ENCODE peak calls at places on chromosomes 7 and 10, in ten cellular contexts. G is AG04449, Z is endothelial cell, T is coronary artery, N is GM23338, K is GM12865, W is WERI-Rb-1, Y is cardiac fibroblast, L is lower lobe of right lung, M is tibial artery. F is an unnamed sample.

GRCh38 chr10:47047577-47048532 is 136.6 kb downstream of the PTPN20 start:
- DNase-seq in G (no peak), Z (peak), T (peak), N (peak), K (peak), W (peak), Y (peak), L (peak), M (peak), F (peak)

GRCh38 chr7:107014381-107015023 is 30.0 kb upstream of the PRKAR2B start:
- DNase-seq in G (no peak), Z (no peak), T (no peak), N (peak), K (no peak), W (no peak), Y (peak), L (no peak), M (no peak), F (no peak)

GRCh38 chr7:125636320-125636962 is 706.8 kb upstream of the POT1 start:
- DNase-seq in G (no peak), Z (no peak), T (no peak), N (no peak), K (no peak), W (no peak), Y (no peak), L (no peak), M (no peak), F (no peak)

GRCh38 chr10:287814-288213 is 152.6 kb downstream of the ZMYND11 start:
- DNase-seq in G (no peak), Z (peak), T (no peak), N (peak), K (no peak), W (no peak), Y (no peak), L (no peak), M (no peak), F (no peak)

GRCh38 chr7:27840314-27840713 is 100.4 kb downstream of the TAX1BP1 start:
- DNase-seq in G (no peak), Z (no peak), T (no peak), N (no peak), K (no peak), W (no peak), Y (no peak), L (no peak), M (no peak), F (no peak)

GRCh38 chr7:145692237-145692950 is 424.2 kb upstream of the CNTNAP2 start:
- DNase-seq in G (no peak), Z (no peak), T (no peak), N (no peak), K (no peak), W (no peak), Y (peak), L (no peak), M (no peak), F (no peak)

GRCh38 chr7:82542665-82543064 is 99.1 kb upstream of the CACNA2D1 start:
- DNase-seq in G (peak), Z (no peak), T (no peak), N (no peak), K (no peak), W (no peak), Y (peak), L (no peak), M (no peak), F (no peak)

GRCh38 chr10:103800789-103801540 is 54.4 kb downstream of the SH3PXD2A start:
- DNase-seq in G (no peak), Z (no peak), T (no peak), N (no peak), K (peak), W (no peak), Y (no peak), L (no peak), M (no peak), F (no peak)

GRCh38 chr7:86222806-86223205 is 420.9 kb upstream of the GRM3 start:
- DNase-seq in G (no peak), Z (no peak), T (no peak), N (no peak), K (no peak), W (no peak), Y (no peak), L (no peak), M (no peak), F (no peak)

GRCh38 chr10:75399461-75400162 is 2.0 kb downstream of the ZNF503 start:
- DNase-seq in G (peak), Z (peak), T (no peak), N (peak), K (peak), W (peak), Y (peak), L (peak), M (peak), F (peak)

GRCh38 chr10:22655312-22655973 is 58.9 kb downstream of the PIP4K2A start:
- DNase-seq in G (peak), Z (no peak), T (no peak), N (no peak), K (peak), W (no peak), Y (peak), L (no peak), M (no peak), F (peak)

GRCh38 chr7:55071411-55072188 is 52.8 kb downstream of the EGFR start:
- DNase-seq in G (no peak), Z (no peak), T (no peak), N (no peak), K (no peak), W (no peak), Y (peak), L (no peak), M (no peak), F (no peak)

GRCh38 chr10:1022413-1022812 is 3.2 kb downstream of the IDI2 start:
- DNase-seq in G (no peak), Z (no peak), T (no peak), N (peak), K (no peak), W (peak), Y (no peak), L (no peak), M (no peak), F (no peak)

GRCh38 chr10:73898730-73899400 is 12.1 kb upstream of the PLAU start:
- DNase-seq in G (no peak), Z (no peak), T (no peak), N (no peak), K (no peak), W (no peak), Y (no peak), L (no peak), M (no peak), F (no peak)

GRCh38 chr7:27151945-27152815 is at the start of gene HOXA3:
- DNase-seq in G (no peak), Z (no peak), T (peak), N (peak), K (no peak), W (peak), Y (no peak), L (peak), M (peak), F (no peak)

GRCh38 chr10:18501198-18501597 is 150.2 kb downstream of the NSUN6 start:
- DNase-seq in G (no peak), Z (no peak), T (no peak), N (no peak), K (peak), W (no peak), Y (no peak), L (no peak), M (no peak), F (no peak)

GRCh38 chr10:7409045-7409731 is 1.6 kb downstream of the SFMBT2 start:
- DNase-seq in G (no peak), Z (peak), T (no peak), N (peak), K (peak), W (no peak), Y (peak), L (peak), M (no peak), F (no peak)

GRCh38 chr7:121323515-121323914 is 5.3 kb upstream of the WNT16 start:
- DNase-seq in G (no peak), Z (no peak), T (no peak), N (no peak), K (no peak), W (no peak), Y (no peak), L (no peak), M (no peak), F (no peak)

GRCh38 chr7:101943889-101944605 is 126.6 kb downstream of the CUX1 start:
- DNase-seq in G (no peak), Z (no peak), T (no peak), N (no peak), K (no peak), W (no peak), Y (no peak), L (no peak), M (no peak), F (no peak)

GRCh38 chr10:17503795-17504194 is 49.4 kb upstream of the ST8SIA6 start:
- DNase-seq in G (no peak), Z (no peak), T (no peak), N (no peak), K (no peak), W (no peak), Y (no peak), L (no peak), M (no peak), F (no peak)

GRCh38 chr7:46215987-46216567 is 295.0 kb upstream of the IGFBP3 start:
- DNase-seq in G (no peak), Z (no peak), T (no peak), N (peak), K (no peak), W (no peak), Y (peak), L (peak), M (no peak), F (peak)

GRCh38 chr10:123564631-123565030 is 101.5 kb upstream of the GPR26 start:
- DNase-seq in G (no peak), Z (no peak), T (peak), N (no peak), K (no peak), W (no peak), Y (no peak), L (no peak), M (no peak), F (no peak)

GRCh38 chr7:42070068-42070467 is 166.9 kb downstream of the GLI3 start:
- DNase-seq in G (no peak), Z (no peak), T (no peak), N (no peak), K (no peak), W (no peak), Y (peak), L (no peak), M (no peak), F (no peak)

GRCh38 chr7:45679516-45679915 is 105.3 kb downstream of the ADCY1 start:
- DNase-seq in G (no peak), Z (no peak), T (peak), N (peak), K (no peak), W (no peak), Y (no peak), L (no peak), M (peak), F (no peak)

GRCh38 chr10:53508197-53508596 is 735.6 kb upstream of the MBL2 start:
- DNase-seq in G (no peak), Z (no peak), T (no peak), N (peak), K (no peak), W (no peak), Y (no peak), L (no peak), M (no peak), F (no peak)

GRCh38 chr7:86911703-86912102 is 147.8 kb downstream of the ELAPOR2 start:
- DNase-seq in G (no peak), Z (no peak), T (no peak), N (peak), K (peak), W (peak), Y (no peak), L (no peak), M (no peak), F (no peak)

GRCh38 chr10:59633063-59633462 is 76.6 kb downstream of the SLC16A9 start:
- DNase-seq in G (no peak), Z (no peak), T (no peak), N (peak), K (no peak), W (no peak), Y (no peak), L (no peak), M (no peak), F (peak)

GRCh38 chr7:131735151-131735550 is 178.7 kb upstream of the PODXL start:
- DNase-seq in G (no peak), Z (no peak), T (no peak), N (no peak), K (no peak), W (no peak), Y (peak), L (no peak), M (no peak), F (no peak)

GRCh38 chr7:24917510-24918239 is 62.3 kb downstream of the OSBPL3 start:
- DNase-seq in G (peak), Z (no peak), T (no peak), N (no peak), K (peak), W (no peak), Y (peak), L (no peak), M (no peak), F (no peak)

GRCh38 chr7:20329389-20330175 is 1.1 kb upstream of the ITGB8 start:
- DNase-seq in G (no peak), Z (peak), T (no peak), N (peak), K (peak), W (peak), Y (peak), L (peak), M (peak), F (peak)

GRCh38 chr7:103718482-103719415 is 270.7 kb downstream of the RELN start:
- DNase-seq in G (no peak), Z (no peak), T (no peak), N (no peak), K (no peak), W (no peak), Y (no peak), L (no peak), M (no peak), F (no peak)

GRCh38 chr7:149199234-149199990 is 4.1 kb downstream of the ZNF282 start:
- DNase-seq in G (no peak), Z (no peak), T (no peak), N (no peak), K (no peak), W (no peak), Y (no peak), L (no peak), M (peak), F (no peak)

DNA sequence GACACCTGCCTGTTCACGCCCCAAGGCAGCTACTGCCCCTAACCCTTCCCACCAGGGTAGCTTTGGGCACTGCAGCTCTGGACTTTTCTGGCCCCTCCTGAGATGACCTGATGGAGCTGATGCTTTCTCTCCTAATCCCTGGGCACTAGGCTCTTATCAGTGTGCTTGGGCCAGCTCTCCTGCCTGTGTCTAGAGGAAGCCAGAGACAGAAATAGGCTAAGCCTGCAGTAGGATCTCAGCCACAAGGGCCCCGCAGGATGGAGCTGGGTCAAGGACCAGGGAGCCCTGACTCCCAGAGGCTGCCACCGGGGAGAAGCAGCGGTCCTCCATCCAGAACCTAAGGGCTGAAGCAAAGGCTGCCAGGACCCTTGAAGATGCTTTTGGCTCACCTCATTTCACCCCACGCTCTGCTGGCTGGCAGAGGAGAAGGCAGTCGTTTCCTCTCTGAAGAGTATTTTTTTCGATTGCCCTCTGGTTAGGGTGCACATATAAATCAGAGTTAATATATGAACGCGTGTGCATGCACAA is 580.8 kb downstream of the GALNT17 start:
- DNase-seq in G (no peak), Z (no peak), T (no peak), N (no peak), K (no peak), W (no peak), Y (no peak), L (no peak), M (no peak), F (no peak)
- TF ChIP-seq CTCF in G (no peak), Z (no peak), T (no peak), N (no peak), K (no peak), W (no peak), Y (no peak), L (no peak), M (no peak), F (no peak)

GRCh38 chr7:151704969-151705743 is 171.8 kb downstream of the PRKAG2 start:
- DNase-seq in G (no peak), Z (no peak), T (no peak), N (peak), K (no peak), W (peak), Y (no peak), L (peak), M (no peak), F (no peak)

GRCh38 chr7:151706568-151707469 is 170.1 kb downstream of the PRKAG2 start:
- DNase-seq in G (no peak), Z (no peak), T (no peak), N (no peak), K (no peak), W (no peak), Y (peak), L (peak), M (no peak), F (no peak)

GRCh38 chr7:151704284-151704968 is 172.5 kb downstream of the PRKAG2 start:
- DNase-seq in G (no peak), Z (no peak), T (no peak), N (no peak), K (no peak), W (no peak), Y (no peak), L (peak), M (no peak), F (no peak)

GRCh38 chr7:151707757-151708156 is 169.2 kb downstream of the PRKAG2 start:
- DNase-seq in G (no peak), Z (no peak), T (no peak), N (no peak), K (no peak), W (no peak), Y (no peak), L (no peak), M (no peak), F (no peak)

DNA sequence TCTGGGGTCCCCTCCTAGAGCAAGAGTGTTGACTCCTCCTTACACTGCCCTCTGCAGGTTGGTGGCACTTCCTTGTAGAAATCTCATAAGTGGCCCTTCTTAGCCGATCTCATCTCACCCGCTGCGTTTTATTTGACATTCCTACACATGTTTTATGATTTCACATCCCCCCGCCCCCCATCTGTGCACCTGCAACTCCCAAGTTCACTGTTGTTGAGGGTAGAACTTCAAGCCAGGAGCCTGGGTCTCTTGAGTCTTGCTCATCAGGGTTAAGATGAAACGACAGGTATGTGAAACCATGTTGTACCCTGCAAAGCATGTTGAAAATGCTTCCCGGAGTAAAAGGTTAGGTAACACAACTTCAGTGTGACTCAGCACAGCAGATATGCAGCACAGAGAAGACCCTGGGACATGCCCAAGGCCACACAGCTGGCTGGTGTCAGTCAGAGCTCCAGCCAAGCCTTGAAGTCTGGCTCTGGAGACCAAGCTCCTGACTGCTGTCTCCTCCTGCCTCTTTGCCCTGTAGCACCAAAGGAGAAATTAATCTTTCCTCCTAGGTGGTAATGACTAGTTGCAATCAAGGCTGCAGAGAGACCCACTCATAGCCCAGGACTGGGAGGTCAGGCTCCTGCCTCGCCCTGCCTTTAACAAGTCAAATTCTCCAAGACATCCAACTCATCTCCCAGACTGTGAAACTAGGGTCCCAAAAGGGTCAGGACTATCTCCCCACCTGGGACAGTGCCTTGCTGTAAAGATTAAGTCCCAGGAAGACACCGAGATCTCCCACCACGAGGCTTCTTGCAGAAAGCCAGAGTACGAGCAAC is 171.0 kb downstream of the PRKAG2 start:
- DNase-seq in G (no peak), Z (peak), T (no peak), N (peak), K (peak), W (peak), Y (peak), L (peak), M (no peak), F (peak)
- TF ChIP-seq CTCF in G (peak), Z (peak), T (peak), N (peak), K (peak), W (peak), Y (peak), L (peak), M (peak), F (peak)

GRCh38 chr7:1924185-1924817 is 254.2 kb downstream of the ELFN1 start:
- DNase-seq in G (peak), Z (no peak), T (no peak), N (no peak), K (no peak), W (no peak), Y (peak), L (no peak), M (no peak), F (no peak)

GRCh38 chr7:1922071-1922869 is 252.2 kb downstream of the ELFN1 start:
- DNase-seq in G (no peak), Z (no peak), T (no peak), N (no peak), K (no peak), W (no peak), Y (no peak), L (peak), M (no peak), F (no peak)

GRCh38 chr7:1923409-1924053 is 253.5 kb downstream of the ELFN1 start:
- DNase-seq in G (no peak), Z (no peak), T (no peak), N (no peak), K (no peak), W (no peak), Y (no peak), L (peak), M (no peak), F (no peak)

GRCh38 chr7:1920886-1921285 is 250.8 kb downstream of the ELFN1 start:
- DNase-seq in G (no peak), Z (no peak), T (no peak), N (no peak), K (no peak), W (no peak), Y (no peak), L (peak), M (no peak), F (no peak)

DNA sequence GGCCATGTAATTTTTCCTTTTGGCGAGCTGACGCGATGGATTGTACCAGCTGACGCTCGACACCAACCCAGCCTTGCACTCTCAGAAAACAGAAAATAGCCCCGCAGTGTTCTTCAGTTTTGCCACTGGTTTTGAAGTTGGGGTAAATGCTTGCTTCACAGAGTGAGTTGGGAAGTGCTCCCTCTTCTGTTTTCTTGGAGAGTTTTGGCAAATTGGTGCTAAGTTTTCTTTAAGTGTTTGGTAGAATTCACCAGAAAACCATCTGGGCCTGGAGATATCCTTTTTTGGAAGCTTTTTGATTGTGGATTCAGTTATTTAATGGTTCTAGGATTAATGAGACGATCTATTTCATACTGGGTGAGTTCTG is 252.8 kb downstream of the ELFN1 start:
- DNase-seq in G (no peak), Z (no peak), T (no peak), N (no peak), K (no peak), W (no peak), Y (no peak), L (no peak), M (no peak), F (no peak)
- TF ChIP-seq CTCF in G (no peak), Z (no peak), T (no peak), N (peak), K (no peak), W (no peak), Y (peak), L (no peak), M (no peak), F (no peak)

DNA sequence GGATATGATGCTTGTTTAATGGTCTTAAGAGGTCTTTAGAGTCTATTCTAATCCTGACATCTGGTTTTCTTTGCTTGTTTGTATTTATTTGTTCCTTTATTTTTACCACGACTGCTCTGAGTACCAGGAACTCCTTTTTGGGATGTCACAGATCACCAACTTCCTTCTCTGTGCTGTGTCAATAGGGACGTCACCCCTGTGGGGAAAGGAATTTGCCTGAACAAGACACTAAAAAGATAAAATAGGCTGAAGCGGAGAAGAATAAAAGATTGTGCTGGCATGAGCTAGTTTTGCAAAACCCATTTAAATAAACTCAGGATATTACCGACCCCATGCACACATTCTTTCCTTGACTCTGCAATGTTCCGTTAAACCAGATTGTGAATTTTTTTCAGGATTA is 27.7 kb downstream of the MGMT start:
- DNase-seq in G (no peak), Z (no peak), T (no peak), N (peak), K (no peak), W (no peak), Y (no peak), L (no peak), M (no peak), F (no peak)
- TF ChIP-seq CTCF in G (no peak), Z (no peak), T (no peak), N (no peak), K (no peak), W (no peak), Y (no peak), L (no peak), M (no peak), F (no peak)

GRCh38 chr10:43295436-43295835 is 28.6 kb upstream of the RASGEF1A start:
- DNase-seq in G (no peak), Z (no peak), T (no peak), N (no peak), K (no peak), W (no peak), Y (peak), L (no peak), M (no peak), F (no peak)
- TF ChIP-seq CTCF in G (no peak), Z (no peak), T (no peak), N (no peak), K (no peak), W (no peak), Y (no peak), L (no peak), M (no peak), F (no peak)